ENCODE peak calls at places on chromosomes 2 and 18, in six cellular contexts. C is CD8-positive, alpha-beta T cell; F is psoas muscle; X is neural progenitor cell; V is fibroblast of lung; U is left ventricle myocardium inferior. R is an unnamed sample.

GRCh38 chr2:210611466-210611865 is 55.1 kb downstream of the CPS1 start:
- DNase-seq in F (no peak), X (no peak), V (no peak), C (no peak), U (no peak), R (no peak)

GRCh38 chr18:76620326-76620813 is 125.3 kb upstream of the ZNF516 start:
- DNase-seq in V (peak; percentile 77), C (no peak), F (peak; percentile 82), U (peak; percentile 64), X (peak; percentile 87), R (peak; percentile 93)

GRCh38 chr2:112482309-112483046 is 522 bp downstream of the TTL start:
- DNase-seq in X (peak; percentile 61), C (no peak), U (peak; percentile 24), F (peak; percentile 66), V (peak; percentile 62), R (peak; percentile 82)

GRCh38 chr18:66511810-66512209 is 92.1 kb downstream of the CDH19 start:
- DNase-seq in U (no peak), F (no peak), C (no peak), X (no peak), V (peak; percentile 57), R (no peak)

GRCh38 chr2:149465873-149466272 is 121.7 kb downstream of the MMADHC start:
- DNase-seq in C (no peak), U (no peak), V (no peak), X (no peak), F (no peak), R (no peak)

GRCh38 chr2:229164545-229165249 is 106.4 kb downstream of the PID1 start:
- DNase-seq in F (no peak), V (peak; percentile 34), X (peak; percentile 7), C (no peak), U (no peak), R (no peak)

GRCh38 chr2:111659361-111660281 is 224.4 kb downstream of the ANAPC1 start:
- DNase-seq in X (no peak), V (peak; percentile 93), U (peak; percentile 40), C (no peak), F (peak; percentile 82), R (peak; percentile 71)

GRCh38 chr2:108189316-108189715 is 50.5 kb upstream of the SULT1C3 start:
- DNase-seq in V (peak; percentile 16), C (no peak), U (no peak), F (no peak), X (peak; percentile 11), R (no peak)

DNA sequence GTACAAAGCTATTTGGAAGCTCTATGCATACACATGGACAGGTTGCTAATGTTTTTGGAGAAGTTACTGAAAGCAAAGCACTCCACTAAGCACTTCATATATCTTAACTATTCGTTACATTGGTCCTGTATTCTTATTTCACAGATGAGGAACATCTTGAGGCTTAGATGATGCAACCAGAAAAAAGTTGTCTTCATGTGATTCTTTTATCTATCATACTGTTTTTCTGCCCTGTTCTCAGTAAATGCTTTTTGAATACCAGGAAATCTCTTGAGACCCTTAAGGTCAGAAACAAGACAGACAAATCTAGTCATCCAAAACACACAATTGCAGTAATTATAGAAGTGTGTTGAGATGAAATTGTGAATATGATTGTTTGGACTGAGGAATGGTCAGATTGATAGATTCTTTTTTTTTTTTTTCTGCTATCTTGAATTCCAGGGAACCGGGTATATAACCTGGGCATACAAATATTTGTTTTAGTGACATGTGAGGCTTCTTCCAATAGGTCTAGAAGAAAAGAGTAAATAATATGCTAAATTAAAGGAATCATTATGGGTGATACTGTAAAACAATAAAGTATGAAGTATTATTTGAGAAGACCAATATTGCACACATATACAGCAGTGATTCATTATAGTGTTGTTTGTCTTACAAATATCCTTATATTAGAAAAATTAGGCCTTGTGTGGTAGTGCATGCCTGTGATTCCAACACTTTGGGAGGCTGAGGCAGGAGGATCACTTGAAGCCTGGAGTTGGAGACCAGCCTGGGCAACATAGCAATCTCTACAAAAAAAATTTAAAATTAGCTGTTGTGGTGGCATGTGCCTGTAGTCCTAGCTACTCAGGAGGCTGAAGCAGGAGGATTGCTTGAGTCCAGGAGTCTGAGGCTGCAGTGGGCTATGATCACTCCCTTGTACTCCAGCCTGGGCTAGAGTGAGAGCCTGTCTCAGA is 33.7 kb downstream of the EHBP1 start:
- DNase-seq in X (no peak), V (no peak), C (no peak), U (no peak), F (no peak), R (no peak)
- H3K36me3 ChIP-seq in X (no peaks in the 10 kb centered on the region), V (no peaks in the 10 kb centered on the region), C (no peaks in the 10 kb centered on the region), U (no peaks in the 10 kb centered on the region), F (no peaks in the 10 kb centered on the region), R (no peaks in the 10 kb centered on the region)

GRCh38 chr18:51541230-51541629 is 343.7 kb upstream of the MEX3C start:
- DNase-seq in V (no peak), X (no peak), F (no peak), C (no peak), U (no peak), R (no peak)
- H3K4me3 ChIP-seq in V (no peak overlapping the region), X (no peak overlapping the region), F (no peak overlapping the region), C (no peak overlapping the region), U (no peak overlapping the region), R (no peak overlapping the region)

GRCh38 chr2:124894199-124894598 is 869.1 kb downstream of the CNTNAP5 start:
- DNase-seq in V (no peak), C (no peak), F (no peak), X (no peak), U (no peak), R (no peak)
- H3K27me3 ChIP-seq in V (no peaks in the 10 kb centered on the region), C (no peaks in the 10 kb centered on the region), F (no peaks in the 10 kb centered on the region), X (no peaks in the 10 kb centered on the region), U (no peaks in the 10 kb centered on the region), R (no peaks in the 10 kb centered on the region)

GRCh38 chr18:6745504-6746031 is 16.1 kb downstream of the ARHGAP28 start:
- DNase-seq in V (no peak), C (no peak), X (no peak), U (no peak), F (no peak), R (no peak)
- H3K36me3 ChIP-seq in V (no peaks in the 10 kb centered on the region), C (no peaks in the 10 kb centered on the region), X (no peaks in the 10 kb centered on the region), U (no peaks in the 10 kb centered on the region), F (no peaks in the 10 kb centered on the region), R (no peaks in the 10 kb centered on the region)

GRCh38 chr2:144510206-144510991 is 9.5 kb downstream of the ZEB2 start:
- DNase-seq in U (no peak), X (peak; percentile 86), F (no peak), V (peak; percentile 93), C (no peak), R (peak; percentile 73)

GRCh38 chr2:144508162-144508765 is 11.7 kb downstream of the ZEB2 start:
- DNase-seq in F (no peak), C (no peak), V (no peak), U (no peak), X (no peak), R (no peak)

GRCh38 chr2:144507441-144508161 is 12.3 kb downstream of the ZEB2 start:
- DNase-seq in F (no peak), C (no peak), U (no peak), X (no peak), V (no peak), R (no peak)

GRCh38 chr2:144509548-144510205 is 10.2 kb downstream of the ZEB2 start:
- DNase-seq in C (no peak), X (no peak), F (no peak), V (no peak), U (no peak), R (no peak)

GRCh38 chr2:144509001-144509545 is 10.8 kb downstream of the ZEB2 start:
- DNase-seq in F (no peak), X (peak; percentile 63), U (no peak), C (no peak), V (no peak), R (no peak)
- H3K4me3 ChIP-seq in F (peak overlapping the region; percentile 89), X (peak overlapping the region; percentile 29), U (peak overlapping the region; percentile 85), C (no peak overlapping the region), V (peak overlapping the region; percentile 32), R (no peak overlapping the region)